ENCODE peak calls at places on chromosome 14, in five cellular contexts. One of them, this sample, is unnamed.
A peak's percentile ranks its signal among the peaks of the same experiment; 100 is the strongest.

GRCh38 chr14:65588426-65589140 is 176.1 kb downstream of the FUT8 start:
- DNase-seq in IMR-90: peak; percentile 28
- DNase-seq in A549: no peak
- DNase-seq in sigmoid colon: no peak
- DNase-seq in esophagus squamous epithelium: no peak
- DNase-seq in this sample: no peak

GRCh38 chr14:24848427-24848826 is 201.5 kb downstream of the STXBP6 start:
- DNase-seq in IMR-90: peak; percentile 76
- DNase-seq in A549: no peak
- DNase-seq in sigmoid colon: no peak
- DNase-seq in esophagus squamous epithelium: no peak
- DNase-seq in this sample: no peak

GRCh38 chr14:24297190-24297964 is 2.2 kb downstream of the DHRS1 start:
- DNase-seq in IMR-90: peak; percentile 28
- DNase-seq in A549: peak; percentile 64
- DNase-seq in sigmoid colon: no peak
- DNase-seq in esophagus squamous epithelium: no peak
- DNase-seq in this sample: no peak

GRCh38 chr14:75711134-75711795 is 50.2 kb downstream of the TTLL5 start:
- DNase-seq in IMR-90: peak; percentile 72
- DNase-seq in A549: peak; percentile 51
- DNase-seq in sigmoid colon: no peak
- DNase-seq in esophagus squamous epithelium: no peak
- DNase-seq in this sample: no peak

GRCh38 chr14:71004481-71004880 is 97.2 kb downstream of the PCNX1 start:
- DNase-seq in IMR-90: peak; percentile 30
- DNase-seq in A549: no peak
- DNase-seq in sigmoid colon: no peak
- DNase-seq in esophagus squamous epithelium: no peak
- DNase-seq in this sample: no peak

GRCh38 chr14:35708072-35708471 is 101.0 kb downstream of the RALGAPA1 start:
- DNase-seq in IMR-90: peak; percentile 20
- DNase-seq in A549: no peak
- DNase-seq in sigmoid colon: no peak
- DNase-seq in esophagus squamous epithelium: no peak
- DNase-seq in this sample: no peak

GRCh38 chr14:101705733-101706508 is 55.6 kb upstream of the PPP2R5C start:
- DNase-seq in IMR-90: no peak
- DNase-seq in A549: no peak
- DNase-seq in sigmoid colon: peak; percentile 82
- DNase-seq in esophagus squamous epithelium: no peak
- DNase-seq in this sample: peak; percentile 72

GRCh38 chr14:68682166-68683103 is 110.4 kb downstream of the ZFP36L1 start:
- DNase-seq in IMR-90: peak; percentile 95
- DNase-seq in A549: peak; percentile 79
- DNase-seq in sigmoid colon: peak; percentile 85
- DNase-seq in esophagus squamous epithelium: no peak
- DNase-seq in this sample: no peak

GRCh38 chr14:81829447-81829846 is 295.8 kb upstream of the SEL1L start:
- DNase-seq in IMR-90: no peak
- DNase-seq in A549: no peak
- DNase-seq in sigmoid colon: peak; percentile 65
- DNase-seq in esophagus squamous epithelium: no peak
- DNase-seq in this sample: no peak

GRCh38 chr14:21382095-21382494 is 1.7 kb downstream of the SUPT16H start:
- DNase-seq in IMR-90: no peak
- DNase-seq in A549: no peak
- DNase-seq in sigmoid colon: no peak
- DNase-seq in esophagus squamous epithelium: no peak
- DNase-seq in this sample: no peak

GRCh38 chr14:21382886-21383847 is 652 bp downstream of the SUPT16H start:
- DNase-seq in IMR-90: peak; percentile 51
- DNase-seq in A549: peak; percentile 58
- DNase-seq in sigmoid colon: peak; percentile 73
- DNase-seq in esophagus squamous epithelium: peak; percentile 7
- DNase-seq in this sample: peak; percentile 24

GRCh38 chr14:21384494-21384851 is 654 bp upstream of the SUPT16H start:
- DNase-seq in IMR-90: no peak
- DNase-seq in A549: no peak
- DNase-seq in sigmoid colon: no peak
- DNase-seq in esophagus squamous epithelium: no peak
- DNase-seq in this sample: no peak

GRCh38 chr14:21385170-21385904 is 1.5 kb upstream of the SUPT16H start:
- DNase-seq in IMR-90: no peak
- DNase-seq in A549: no peak
- DNase-seq in sigmoid colon: no peak
- DNase-seq in esophagus squamous epithelium: no peak
- DNase-seq in this sample: no peak

DNA sequence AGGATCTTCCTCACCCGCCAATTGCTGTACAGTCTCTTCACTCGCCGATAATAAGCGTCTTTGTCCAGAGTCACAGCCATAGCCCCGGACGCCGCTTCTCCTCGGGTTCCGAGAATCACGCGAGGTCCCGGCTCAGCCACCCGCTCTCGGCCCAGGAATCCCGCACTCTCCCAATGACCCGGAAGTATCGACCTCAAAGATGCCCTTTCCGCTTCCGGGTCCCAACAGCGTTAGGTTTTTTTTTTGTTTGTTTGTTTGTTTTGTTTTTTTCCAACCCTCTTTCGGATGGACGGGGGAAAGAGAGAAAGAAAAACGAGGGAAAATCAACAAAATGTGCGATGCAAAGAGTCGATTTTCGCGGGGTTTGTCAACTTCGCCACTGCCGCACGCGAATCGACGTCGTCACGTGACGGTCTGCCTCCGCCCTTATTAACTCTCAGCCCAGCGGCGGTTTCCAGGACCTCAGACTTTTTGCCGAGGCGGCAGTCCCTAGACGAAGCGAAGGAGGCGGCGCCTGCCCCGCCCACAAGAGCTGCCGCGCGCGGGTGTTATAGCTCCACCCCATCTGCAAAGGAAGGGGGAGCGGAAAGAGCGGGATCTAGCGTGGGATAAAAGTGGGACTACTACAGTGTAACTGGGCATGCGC is at the start of gene SUPT16H:
- DNase-seq in IMR-90: peak; percentile 95
- DNase-seq in A549: peak; percentile 95
- DNase-seq in sigmoid colon: peak; percentile 98
- DNase-seq in esophagus squamous epithelium: peak; percentile 87
- DNase-seq in this sample: peak; percentile 97
- TF ChIP-seq POLR2A in IMR-90: peak; percentile 68
- TF ChIP-seq POLR2A in A549: peak; percentile 65
- TF ChIP-seq POLR2A in sigmoid colon: peak; percentile 54
- TF ChIP-seq POLR2A in esophagus squamous epithelium: peak; percentile 53
- TF ChIP-seq POLR2A in this sample: no peak

GRCh38 chr14:22836301-22837058 is at the start of gene MMP14:
- DNase-seq in IMR-90: peak; percentile 89
- DNase-seq in A549: no peak
- DNase-seq in sigmoid colon: peak; percentile 94
- DNase-seq in esophagus squamous epithelium: no peak
- DNase-seq in this sample: peak; percentile 82
- TF ChIP-seq POLR2A in IMR-90: peak; percentile 88
- TF ChIP-seq POLR2A in A549: no peak
- TF ChIP-seq POLR2A in sigmoid colon: peak; percentile 90
- TF ChIP-seq POLR2A in esophagus squamous epithelium: peak; percentile 68
- TF ChIP-seq POLR2A in this sample: peak; percentile 45

GRCh38 chr14:51846631-51847488 is 13.6 kb upstream of the GNG2 start:
- DNase-seq in IMR-90: peak; percentile 53
- DNase-seq in A549: no peak
- DNase-seq in sigmoid colon: peak; percentile 68
- DNase-seq in esophagus squamous epithelium: peak; percentile 33
- DNase-seq in this sample: peak; percentile 43

GRCh38 chr14:51849095-51849494 is 11.3 kb upstream of the GNG2 start:
- DNase-seq in IMR-90: peak; percentile 51
- DNase-seq in A549: no peak
- DNase-seq in sigmoid colon: no peak
- DNase-seq in esophagus squamous epithelium: no peak
- DNase-seq in this sample: no peak

GRCh38 chr14:51845811-51846210 is 14.6 kb upstream of the GNG2 start:
- DNase-seq in IMR-90: no peak
- DNase-seq in A549: no peak
- DNase-seq in sigmoid colon: no peak
- DNase-seq in esophagus squamous epithelium: no peak
- DNase-seq in this sample: no peak

GRCh38 chr14:51848120-51848519 is 12.3 kb upstream of the GNG2 start:
- DNase-seq in IMR-90: no peak
- DNase-seq in A549: no peak
- DNase-seq in sigmoid colon: no peak
- DNase-seq in esophagus squamous epithelium: no peak
- DNase-seq in this sample: no peak

GRCh38 chr14:51847489-51847796 is 13.0 kb upstream of the GNG2 start:
- DNase-seq in IMR-90: no peak
- DNase-seq in A549: no peak
- DNase-seq in sigmoid colon: no peak
- DNase-seq in esophagus squamous epithelium: no peak
- DNase-seq in this sample: no peak
- TF ChIP-seq POLR2A in IMR-90: no peak
- TF ChIP-seq POLR2A in A549: no peak
- TF ChIP-seq POLR2A in sigmoid colon: no peak
- TF ChIP-seq POLR2A in esophagus squamous epithelium: no peak
- TF ChIP-seq POLR2A in this sample: no peak

GRCh38 chr14:100566119-100566518 is 21.1 kb downstream of the BEGAIN start:
- DNase-seq in IMR-90: no peak
- DNase-seq in A549: no peak
- DNase-seq in sigmoid colon: no peak
- DNase-seq in esophagus squamous epithelium: no peak
- DNase-seq in this sample: no peak
- TF ChIP-seq POLR2A in IMR-90: no peak
- TF ChIP-seq POLR2A in A549: no peak
- TF ChIP-seq POLR2A in sigmoid colon: no peak
- TF ChIP-seq POLR2A in esophagus squamous epithelium: no peak
- TF ChIP-seq POLR2A in this sample: no peak

GRCh38 chr14:28577711-28578131 is 188.9 kb upstream of the FOXG1 start:
- DNase-seq in IMR-90: no peak
- DNase-seq in A549: peak; percentile 18
- DNase-seq in sigmoid colon: no peak
- DNase-seq in esophagus squamous epithelium: no peak
- DNase-seq in this sample: no peak

GRCh38 chr14:28576523-28576922 is 190.1 kb upstream of the FOXG1 start:
- DNase-seq in IMR-90: no peak
- DNase-seq in A549: no peak
- DNase-seq in sigmoid colon: no peak
- DNase-seq in esophagus squamous epithelium: no peak
- DNase-seq in this sample: no peak

GRCh38 chr14:28571636-28572035 is 195.0 kb upstream of the FOXG1 start:
- DNase-seq in IMR-90: no peak
- DNase-seq in A549: no peak
- DNase-seq in sigmoid colon: no peak
- DNase-seq in esophagus squamous epithelium: no peak
- DNase-seq in this sample: no peak

DNA sequence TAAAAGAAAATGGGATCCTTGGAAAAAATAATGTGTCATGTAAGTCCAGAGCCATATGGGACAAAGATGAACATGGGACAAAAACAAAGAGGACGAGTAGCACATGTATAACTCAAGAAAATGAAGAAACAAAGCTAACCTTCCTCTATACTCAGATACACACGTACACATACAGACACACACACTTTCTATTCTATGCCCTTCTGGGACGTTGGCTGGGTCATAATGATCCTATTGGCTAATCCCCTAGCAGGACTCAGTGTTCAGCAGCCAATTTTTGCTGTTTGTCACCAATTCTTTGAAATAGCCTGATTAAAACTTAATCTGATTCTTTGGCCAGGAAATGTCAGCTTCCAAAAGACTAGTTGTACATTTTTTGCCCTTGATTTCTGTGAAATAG is 189.4 kb upstream of the FOXG1 start:
- DNase-seq in IMR-90: no peak
- DNase-seq in A549: no peak
- DNase-seq in sigmoid colon: no peak
- DNase-seq in esophagus squamous epithelium: no peak
- DNase-seq in this sample: no peak
- TF ChIP-seq POLR2A in IMR-90: no peak
- TF ChIP-seq POLR2A in A549: no peak
- TF ChIP-seq POLR2A in sigmoid colon: no peak
- TF ChIP-seq POLR2A in esophagus squamous epithelium: no peak
- TF ChIP-seq POLR2A in this sample: no peak

GRCh38 chr14:105314287-105315185 is at the start of gene PACS2:
- DNase-seq in IMR-90: peak; percentile 85
- DNase-seq in A549: peak; percentile 81
- DNase-seq in sigmoid colon: peak; percentile 88
- DNase-seq in esophagus squamous epithelium: no peak
- DNase-seq in this sample: peak; percentile 80
- TF ChIP-seq POLR2A in IMR-90: no peak
- TF ChIP-seq POLR2A in A549: peak; percentile 52
- TF ChIP-seq POLR2A in sigmoid colon: no peak
- TF ChIP-seq POLR2A in esophagus squamous epithelium: peak; percentile 33
- TF ChIP-seq POLR2A in this sample: no peak

GRCh38 chr14:50230601-50231474 is 540 bp downstream of the SOS2 start:
- DNase-seq in IMR-90: peak; percentile 59
- DNase-seq in A549: peak; percentile 55
- DNase-seq in sigmoid colon: peak; percentile 78
- DNase-seq in esophagus squamous epithelium: no peak
- DNase-seq in this sample: peak; percentile 71
- TF ChIP-seq POLR2A in IMR-90: no peak
- TF ChIP-seq POLR2A in A549: no peak
- TF ChIP-seq POLR2A in sigmoid colon: no peak
- TF ChIP-seq POLR2A in esophagus squamous epithelium: no peak
- TF ChIP-seq POLR2A in this sample: no peak